ENCODE peak calls at places on chromosomes 2 and 18, in six cellular contexts. A is right lobe of liver; Z is transverse colon; O is PC-9; M is CD8-positive, alpha-beta T cell; K is CD4-positive, CD25-positive, alpha-beta regulatory T cell. P is an unnamed sample.

GRCh38 chr2:191894681-191895147 is 47.8 kb upstream of the CAVIN2 start:
- DNase-seq in A (no peak), Z (no peak), O (no peak), M (no peak), K (no peak), P (no peak)

GRCh38 chr2:163592954-163593622 is 142.7 kb downstream of the FIGN start:
- DNase-seq in A (no peak), Z (no peak), O (no peak), M (no peak), K (no peak), P (no peak)

GRCh38 chr2:113965644-113966043 is 75.8 kb downstream of the ACTR3 start:
- DNase-seq in A (no peak), Z (no peak), O (no peak), M (peak; percentile 15), K (peak; percentile 67), P (no peak)

GRCh38 chr2:128444044-128444771 is 125.5 kb upstream of the HS6ST1 start:
- DNase-seq in A (no peak), Z (no peak), O (no peak), M (no peak), K (no peak), P (no peak)

GRCh38 chr2:70525032-70525431 is 28.6 kb downstream of the TGFA start:
- DNase-seq in A (no peak), Z (peak; percentile 65), O (peak; percentile 81), M (no peak), K (no peak), P (no peak)

GRCh38 chr18:6215888-6216287 is 198.8 kb downstream of the L3MBTL4 start:
- DNase-seq in A (no peak), Z (no peak), O (no peak), M (no peak), K (no peak), P (no peak)

GRCh38 chr2:200810252-200810650 is 1.5 kb upstream of the BZW1 start:
- DNase-seq in A (no peak), Z (no peak), O (no peak), M (no peak), K (no peak), P (peak; percentile 36)

GRCh38 chr2:202848813-202849212 is 22.8 kb downstream of the ICA1L start:
- DNase-seq in A (no peak), Z (no peak), O (no peak), M (peak; percentile 6), K (peak; percentile 38), P (no peak)

GRCh38 chr2:200279857-200280256 is 26.6 kb upstream of the SPATS2L start:
- DNase-seq in A (no peak), Z (no peak), O (no peak), M (no peak), K (no peak), P (no peak)

GRCh38 chr18:44851806-44852205 is 171.1 kb downstream of the SETBP1 start:
- DNase-seq in A (no peak), Z (no peak), O (no peak), M (no peak), K (no peak), P (peak; percentile 23)

GRCh38 chr2:60558536-60558935 is 5.1 kb upstream of the BCL11A start:
- DNase-seq in A (no peak), Z (no peak), O (no peak), M (no peak), K (no peak), P (no peak)

GRCh38 chr2:102046135-102046901 is 54.6 kb downstream of the IL1R2 start:
- DNase-seq in A (no peak), Z (no peak), O (no peak), M (no peak), K (no peak), P (no peak)

GRCh38 chr2:225008935-225009334 is 33.3 kb downstream of the DOCK10 start:
- DNase-seq in A (no peak), Z (no peak), O (no peak), M (no peak), K (peak; percentile 47), P (no peak)

GRCh38 chr18:58862851-58863538 is 1.7 kb upstream of the ZNF532 start:
- DNase-seq in A (no peak), Z (peak; percentile 28), O (peak; percentile 18), M (peak; percentile 10), K (peak; percentile 41), P (no peak)

GRCh38 chr18:58862404-58862803 is 2.3 kb upstream of the ZNF532 start:
- DNase-seq in A (no peak), Z (no peak), O (no peak), M (no peak), K (no peak), P (no peak)

GRCh38 chr18:58865009-58865345 is 300 bp downstream of the ZNF532 start:
- DNase-seq in A (no peak), Z (no peak), O (no peak), M (no peak), K (no peak), P (no peak)

GRCh38 chr18:58861853-58862252 is 2.8 kb upstream of the ZNF532 start:
- DNase-seq in A (no peak), Z (no peak), O (no peak), M (no peak), K (no peak), P (no peak)

DNA sequence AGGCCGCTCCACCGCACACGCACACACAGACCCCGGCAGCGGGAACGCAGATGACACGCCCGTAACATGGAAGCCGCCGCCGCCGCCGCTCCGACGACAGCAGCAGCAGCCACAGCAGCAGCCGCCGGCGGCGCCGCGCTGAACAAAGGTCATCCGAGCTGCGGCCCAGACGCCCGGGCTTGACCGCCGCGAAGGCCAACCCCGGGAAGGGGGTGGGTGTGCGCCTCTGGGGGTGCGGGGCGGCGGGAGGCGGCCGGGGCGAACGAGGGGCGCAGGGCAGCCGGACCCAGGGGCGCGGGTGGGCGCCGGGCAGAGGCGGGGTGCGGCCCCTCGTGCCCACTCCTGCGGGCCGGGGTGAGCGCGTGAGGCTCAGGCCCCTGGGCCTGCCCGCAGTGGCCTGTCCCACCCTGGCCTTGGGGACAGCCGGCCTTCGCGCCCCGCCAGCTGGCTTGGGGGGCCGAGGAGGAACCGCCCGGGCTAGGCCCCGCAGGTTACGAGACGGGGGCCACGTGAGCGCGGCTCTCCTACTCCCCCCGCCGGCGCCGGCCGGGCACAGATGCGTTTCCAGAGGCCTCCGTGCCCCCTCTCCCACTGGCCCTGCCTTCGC is 1.0 kb upstream of the ZNF532 start:
- DNase-seq in A (peak; percentile 79), Z (peak; percentile 61), O (peak; percentile 33), M (peak; percentile 34), K (peak; percentile 25), P (peak; percentile 49)
- H3K4me1 ChIP-seq in A (no peaks in the 10 kb centered on the region), Z (peaks cover 5% of the 10 kb centered on the region), O (peaks cover 14% of the 10 kb centered on the region), M (peaks cover 3% of the 10 kb centered on the region), K (peaks cover 5% of the 10 kb centered on the region), P (peaks cover 49% of the 10 kb centered on the region)

GRCh38 chr2:32479993-32480392 is 123.2 kb downstream of the BIRC6 start:
- DNase-seq in A (no peak), Z (no peak), O (no peak), M (no peak), K (no peak), P (no peak)
- H3K36me3 ChIP-seq in A (peaks cover 67% of the 10 kb centered on the region), Z (peaks cover 40% of the 10 kb centered on the region), O (peaks cover 37% of the 10 kb centered on the region), M (peaks cover 40% of the 10 kb centered on the region), K (peaks cover 82% of the 10 kb centered on the region), P (peaks cover 28% of the 10 kb centered on the region)

DNA sequence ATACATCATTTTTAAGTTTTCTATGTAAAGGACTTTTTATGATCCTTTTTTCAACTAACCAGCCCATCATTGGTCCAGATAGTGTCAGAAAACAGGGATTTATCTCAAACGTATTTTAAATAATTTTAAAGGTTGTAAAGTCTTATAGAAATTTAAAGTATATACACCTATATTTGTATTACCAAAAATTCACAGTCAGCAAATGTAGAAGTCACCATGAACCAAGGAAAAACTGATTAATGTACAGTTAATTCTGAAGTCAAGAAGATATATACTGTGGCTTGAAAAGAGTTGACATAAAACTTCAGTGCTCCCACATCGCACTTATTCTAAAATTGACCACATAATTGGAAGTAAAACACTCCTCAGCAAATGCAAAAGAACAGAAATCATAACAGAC is 52.4 kb upstream of the MAP2 start:
- DNase-seq in A (no peak), Z (no peak), O (no peak), M (no peak), K (no peak), P (no peak)
- H3K9me3 ChIP-seq in A (no peaks in the 10 kb centered on the region), Z (no peaks in the 10 kb centered on the region), O (peaks cover 6% of the 10 kb centered on the region), M (no peaks in the 10 kb centered on the region), K (no peaks in the 10 kb centered on the region), P (no peaks in the 10 kb centered on the region)

GRCh38 chr2:119255760-119256573 is 32.3 kb downstream of the STEAP3 start:
- DNase-seq in A (no peak), Z (no peak), O (peak; percentile 48), M (no peak), K (no peak), P (no peak)
- H3K4me1 ChIP-seq in A (no peaks in the 10 kb centered on the region), Z (no peaks in the 10 kb centered on the region), O (peaks cover 51% of the 10 kb centered on the region), M (no peaks in the 10 kb centered on the region), K (no peaks in the 10 kb centered on the region), P (no peaks in the 10 kb centered on the region)

GRCh38 chr2:106085441-106085911 is 108.6 kb downstream of the UXS1 start:
- DNase-seq in A (no peak), Z (peak; percentile 53), O (no peak), M (peak; percentile 56), K (peak; percentile 85), P (no peak)
- H3K36me3 ChIP-seq in A (no peaks in the 10 kb centered on the region), Z (no peaks in the 10 kb centered on the region), O (no peaks in the 10 kb centered on the region), M (no peaks in the 10 kb centered on the region), K (peaks cover 4% of the 10 kb centered on the region), P (no peaks in the 10 kb centered on the region)

DNA sequence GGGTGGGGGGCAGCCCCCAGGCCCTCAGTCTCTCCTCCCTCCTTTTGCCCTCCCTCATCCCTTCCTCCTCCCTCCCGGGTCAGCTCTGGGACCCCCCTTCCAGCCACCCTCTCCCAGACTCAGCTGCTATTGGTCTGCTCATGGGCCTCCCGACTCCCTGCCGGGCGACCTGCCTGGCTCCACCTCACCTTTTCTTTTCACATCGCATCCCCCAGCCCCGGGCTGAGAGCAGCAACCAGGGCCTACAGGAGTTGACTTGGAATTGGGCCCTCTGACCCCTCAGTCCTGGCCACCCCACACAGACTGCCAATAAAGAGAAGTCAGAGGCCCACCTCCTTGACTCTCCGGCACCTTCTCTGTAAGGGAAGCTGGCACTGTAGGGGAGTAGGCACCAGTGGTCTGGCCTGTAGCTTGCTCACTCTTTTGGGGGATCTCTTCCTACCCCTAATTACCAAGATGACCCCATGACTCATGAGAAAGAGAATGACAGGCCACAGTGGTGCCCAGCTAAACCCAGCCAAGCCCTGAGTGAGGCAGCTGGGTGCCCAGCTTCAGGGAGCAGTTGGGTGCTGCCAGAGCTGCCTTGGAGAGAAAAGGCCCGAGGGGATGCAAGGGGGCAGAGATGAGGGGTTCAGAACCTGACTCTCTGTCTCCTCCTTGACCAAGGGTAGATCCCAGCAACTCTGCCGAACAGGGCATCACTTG is 2.0 kb upstream of the ECEL1 start:
- DNase-seq in A (peak; percentile 46), Z (no peak), O (no peak), M (no peak), K (no peak), P (no peak)
- H3K9me3 ChIP-seq in A (no peaks in the 10 kb centered on the region), Z (no peaks in the 10 kb centered on the region), O (no peaks in the 10 kb centered on the region), M (no peaks in the 10 kb centered on the region), K (no peaks in the 10 kb centered on the region), P (no peaks in the 10 kb centered on the region)

GRCh38 chr2:238862701-238863100 is 14.8 kb downstream of the TWIST2 start:
- DNase-seq in A (no peak), Z (no peak), O (no peak), M (no peak), K (no peak), P (no peak)

GRCh38 chr2:238861766-238862315 is 14.0 kb downstream of the TWIST2 start:
- DNase-seq in A (no peak), Z (no peak), O (no peak), M (no peak), K (no peak), P (peak; percentile 3)

GRCh38 chr2:238859636-238860347 is 11.9 kb downstream of the TWIST2 start:
- DNase-seq in A (no peak), Z (no peak), O (no peak), M (no peak), K (no peak), P (no peak)

GRCh38 chr2:238863231-238863630 is 15.3 kb downstream of the TWIST2 start:
- DNase-seq in A (no peak), Z (no peak), O (no peak), M (no peak), K (no peak), P (no peak)

GRCh38 chr2:238860966-238861730 is 13.3 kb downstream of the TWIST2 start:
- DNase-seq in A (no peak), Z (no peak), O (no peak), M (no peak), K (no peak), P (no peak)
- H3K4me1 ChIP-seq in A (no peaks in the 10 kb centered on the region), Z (peaks cover 13% of the 10 kb centered on the region), O (peaks cover 22% of the 10 kb centered on the region), M (no peaks in the 10 kb centered on the region), K (no peaks in the 10 kb centered on the region), P (peaks cover 17% of the 10 kb centered on the region)

P was measured in upper lobe of left lung.